ENCODE peak calls at places on chromosomes 3 and 15, in seven cellular contexts. F is GM23338, G is H1, K is Panc1, P is stomach, B is HCT116, I is GM12891. U is an unnamed sample.

GRCh38 chr3:190495796-190496195 is 18.1 kb upstream of the IL1RAP start:
- DNase-seq in K (no peak), B (no peak), G (no peak), I (no peak), F (no peak), P (no peak), U (no peak)

GRCh38 chr3:192919895-192920294 is 2.2 kb upstream of the MB21D2 start:
- DNase-seq in B (no peak), G (no peak), F (no peak), K (no peak), P (no peak), I (no peak), U (no peak)

GRCh38 chr15:59222106-59222505 is 15.5 kb downstream of the LDHAL6B start:
- DNase-seq in F (no peak), K (no peak), G (no peak), B (no peak), P (no peak), I (no peak), U (no peak)

GRCh38 chr3:145767909-145768308 is 393.1 kb downstream of the PLOD2 start:
- DNase-seq in B (no peak), I (no peak), P (no peak), K (no peak), F (peak), G (no peak), U (no peak)

GRCh38 chr3:120661106-120661962 is 20.7 kb downstream of the HGD start:
- DNase-seq in F (no peak), G (no peak), B (no peak), I (no peak), K (no peak), P (no peak), U (no peak)

GRCh38 chr3:184258926-184259325 is 2.4 kb downstream of the CAMK2N2 start:
- DNase-seq in G (no peak), B (no peak), I (no peak), P (no peak), K (no peak), F (no peak), U (no peak)

GRCh38 chr15:44495562-44495961 is 41.4 kb upstream of the EIF3J start:
- DNase-seq in K (no peak), I (no peak), P (no peak), G (no peak), B (no peak), F (no peak), U (no peak)

GRCh38 chr15:89447676-89448075 is 48.7 kb downstream of the RHCG start:
- DNase-seq in G (peak), I (no peak), F (no peak), K (no peak), P (no peak), B (no peak), U (no peak)

GRCh38 chr15:43775411-43775965 is 1.3 kb downstream of the ELL3 start:
- DNase-seq in G (peak), B (peak), I (no peak), K (peak), P (peak), F (peak), U (no peak)

GRCh38 chr3:4744405-4745239 is 234.6 kb upstream of the BHLHE40 start:
- DNase-seq in G (no peak), F (no peak), K (no peak), P (no peak), B (no peak), I (no peak), U (no peak)
- TF ChIP-seq POLR2AphosphoS5 in G (no peak), F (no peak), K (peak), P (no peak), B (no peak), I (no peak), U (no peak)

DNA sequence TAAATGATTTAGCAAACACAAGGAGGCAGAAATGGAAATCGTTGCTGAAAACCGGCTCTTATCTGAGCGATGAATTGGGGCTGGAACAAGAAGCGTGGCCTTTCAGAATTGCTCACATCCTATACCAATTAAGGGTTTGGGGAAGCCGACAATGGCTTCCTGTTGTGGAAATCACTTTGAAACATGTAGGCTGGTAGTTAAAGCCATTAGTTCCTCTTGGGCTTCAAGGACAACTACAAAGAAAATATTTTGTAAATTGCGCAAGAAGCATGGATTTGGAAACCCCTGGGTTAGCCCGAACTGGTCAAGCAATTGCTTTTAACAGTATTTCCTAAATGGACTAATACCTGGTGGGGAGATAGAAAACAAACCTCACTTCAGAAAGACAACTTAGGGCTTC is 182.4 kb downstream of the ADAMTS9 start:
- DNase-seq in K (no peak), B (no peak), I (no peak), G (no peak), F (no peak), P (no peak), U (peak)
- TF ChIP-seq POLR2AphosphoS5 in K (no peak), B (no peak), I (no peak), G (no peak), F (no peak), P (no peak), U (no peak)

GRCh38 chr15:62603757-62604156 is 438.7 kb upstream of the C2CD4B start:
- DNase-seq in B (no peak), I (no peak), F (no peak), P (no peak), K (no peak), G (no peak), U (no peak)
- TF ChIP-seq POLR2AphosphoS5 in B (no peak), I (no peak), F (no peak), P (no peak), K (no peak), G (no peak), U (no peak)

GRCh38 chr15:67149859-67150824 is 84.7 kb downstream of the SMAD3 start:
- DNase-seq in B (peak), G (no peak), P (peak), F (peak), K (peak), I (no peak), U (peak)
- TF ChIP-seq POLR2AphosphoS5 in B (peak), G (no peak), P (no peak), F (no peak), K (peak), I (no peak), U (no peak)

DNA sequence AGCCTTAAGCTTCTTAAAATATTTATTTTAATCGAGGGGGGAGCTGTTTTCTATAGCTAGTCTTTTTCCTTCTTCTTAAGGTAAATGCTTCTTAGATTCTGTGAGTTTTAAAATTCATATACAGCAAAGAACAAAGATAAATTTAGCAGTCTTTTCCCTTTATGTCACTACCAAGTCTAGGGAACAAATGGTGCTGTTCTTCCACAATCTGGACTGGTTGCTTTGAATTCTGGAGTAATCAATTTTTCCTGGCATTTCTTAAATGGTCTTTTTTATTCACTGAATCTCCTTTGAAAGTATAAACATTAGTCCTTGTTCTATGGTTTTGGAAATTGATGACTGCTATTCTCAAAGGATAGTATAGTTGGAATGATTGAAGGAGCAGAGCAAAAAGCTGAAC is 82.8 kb downstream of the CHL1 start:
- DNase-seq in F (no peak), G (no peak), I (no peak), K (no peak), P (no peak), B (no peak), U (no peak)
- TF ChIP-seq POLR2AphosphoS5 in F (no peak), G (no peak), I (no peak), K (no peak), P (no peak), B (no peak), U (no peak)

DNA sequence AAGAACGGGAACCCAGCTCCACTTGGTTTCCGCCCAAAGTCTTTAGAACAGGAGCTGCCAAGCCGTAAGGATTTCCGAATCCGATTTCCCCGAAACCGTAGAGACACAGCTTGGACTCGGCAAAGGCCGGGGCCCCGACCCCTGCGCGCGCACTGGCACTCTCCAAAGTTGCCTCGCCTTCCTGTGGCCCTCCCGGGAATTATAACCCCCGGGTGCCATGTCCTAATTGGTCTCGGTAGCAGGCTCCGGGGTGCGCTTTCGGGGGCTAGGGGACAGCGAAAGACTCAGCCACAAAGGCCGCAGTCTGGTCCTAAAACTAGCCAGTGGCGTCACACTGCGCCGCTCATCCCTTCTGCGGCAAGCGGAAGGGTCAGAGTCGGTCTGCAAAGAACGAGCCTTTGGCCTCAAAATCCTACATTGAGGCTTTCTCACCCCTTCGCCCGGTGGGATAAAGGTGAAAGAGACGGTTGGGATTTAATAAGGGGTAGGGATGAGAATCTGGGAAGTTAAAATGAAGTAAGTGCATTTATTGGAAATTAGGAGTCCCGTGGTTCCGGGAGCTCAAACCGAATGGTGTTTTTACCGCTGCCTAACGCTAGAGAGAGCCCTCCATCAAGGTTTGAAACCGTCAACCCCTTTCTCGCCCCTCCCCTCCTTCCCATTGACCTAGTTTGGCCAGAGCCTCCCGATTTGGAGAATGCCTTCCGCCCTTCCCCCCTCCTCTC is 6.7 kb downstream of the BCL6 start:
- DNase-seq in K (peak), P (peak), I (peak), B (peak), F (peak), G (peak), U (peak)
- TF ChIP-seq POLR2AphosphoS5 in K (no peak), P (peak), I (no peak), B (peak), F (peak), G (peak), U (no peak)

DNA sequence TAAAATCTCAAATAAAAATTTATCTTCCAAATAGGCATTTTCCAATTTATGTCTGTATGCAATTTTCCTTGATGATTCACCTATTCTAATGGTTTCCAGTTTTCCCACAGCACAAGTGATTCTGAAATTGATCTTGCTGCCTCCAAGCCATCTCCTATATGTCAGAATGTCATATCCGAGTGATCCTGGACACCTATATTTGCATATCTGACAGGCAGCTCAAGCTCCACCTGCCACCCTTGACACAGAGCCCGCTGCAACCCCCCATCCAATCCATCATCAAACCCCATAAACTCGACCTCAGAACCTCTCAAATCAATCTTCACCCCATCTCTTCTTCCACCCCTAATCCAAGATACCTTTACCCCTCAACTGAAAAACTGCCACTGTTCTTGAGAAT is 579.5 kb downstream of the EPHB1 start:
- DNase-seq in G (no peak), F (no peak), K (no peak), P (no peak), I (no peak), B (no peak), U (no peak)
- TF ChIP-seq POLR2AphosphoS5 in G (no peak), F (no peak), K (no peak), P (no peak), I (no peak), B (no peak), U (no peak)

DNA sequence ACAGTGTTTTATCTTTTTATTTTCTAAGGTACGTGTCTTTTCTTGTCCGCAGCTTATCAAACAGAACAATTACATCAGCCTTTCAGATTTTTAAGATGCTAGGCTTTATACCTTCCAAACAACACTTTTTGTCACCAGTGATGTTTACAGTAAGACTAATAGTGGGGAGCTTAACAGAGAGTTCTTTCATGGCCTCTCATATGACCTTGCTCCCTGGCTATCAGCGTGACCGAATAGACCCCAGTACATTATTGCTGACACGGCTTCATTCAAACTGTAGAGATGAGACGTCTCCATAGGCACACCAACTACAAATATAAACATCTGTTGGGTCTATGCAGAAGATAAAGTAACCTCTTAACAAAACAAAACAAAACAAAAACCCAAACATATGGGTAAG is 477.6 kb upstream of the KCNMB2 start:
- DNase-seq in K (no peak), G (no peak), P (no peak), B (no peak), F (no peak), I (no peak), U (no peak)
- TF ChIP-seq POLR2AphosphoS5 in K (no peak), G (no peak), P (no peak), B (no peak), F (no peak), I (no peak), U (no peak)

DNA sequence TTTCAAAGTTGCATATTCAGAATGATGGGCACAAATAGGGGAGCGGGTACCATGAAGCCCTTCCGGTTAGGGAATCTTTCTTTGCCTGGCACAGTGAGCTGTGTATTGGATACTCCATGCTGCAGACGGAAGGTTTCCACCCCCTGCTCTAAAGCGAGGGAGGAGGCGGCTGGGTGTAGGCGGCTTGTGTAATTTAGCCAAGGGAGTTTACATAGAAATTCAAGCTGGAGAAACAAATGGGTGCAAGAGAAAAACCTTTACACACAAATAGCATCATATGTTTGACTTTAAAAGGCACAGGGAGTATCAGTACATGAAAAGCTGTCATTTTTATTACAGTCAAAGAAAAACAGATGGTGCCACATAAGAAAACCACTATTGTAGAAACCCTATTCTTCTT is 59.3 kb upstream of the ADCY5 start:
- DNase-seq in B (no peak), P (no peak), G (no peak), F (no peak), K (no peak), I (no peak), U (no peak)
- TF ChIP-seq POLR2AphosphoS5 in B (no peak), P (no peak), G (no peak), F (no peak), K (no peak), I (no peak), U (no peak)

DNA sequence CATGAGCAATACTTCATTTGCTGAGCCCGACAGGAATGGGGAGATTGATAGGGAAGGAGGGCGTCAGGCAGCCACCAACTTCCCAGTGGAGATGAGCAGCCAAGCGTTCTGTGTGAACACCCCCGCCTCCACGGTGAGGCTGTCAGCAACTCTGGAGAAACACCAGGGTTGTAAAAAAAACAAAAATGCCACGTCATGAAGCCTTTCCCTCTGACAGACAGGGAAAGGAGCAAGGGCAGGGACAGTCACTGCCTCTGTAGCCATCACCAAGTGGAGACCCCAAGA is 36.7 kb downstream of the TLE3 start:
- DNase-seq in K (no peak), F (no peak), I (no peak), B (no peak), P (no peak), G (no peak), U (no peak)
- TF ChIP-seq POLR2AphosphoS5 in K (no peak), F (no peak), I (no peak), B (no peak), P (no peak), G (no peak), U (no peak)